ENCODE peak calls at places on chromosomes 11 and 22, in seven cellular contexts. E, H, J, R, S, B and C are unnamed samples.

GRCh38 chr11:2522636-2523255 is 77.9 kb downstream of the KCNQ1 start:
- DNase-seq in E (peak), H (no peak), J (no peak), R (no peak), S (peak), B (no peak), C (peak)

GRCh38 chr22:17086750-17087149 is 1.9 kb downstream of the IL17RA start:
- DNase-seq in E (peak), H (no peak), J (peak), R (no peak), S (no peak), B (no peak), C (no peak)

GRCh38 chr11:22341582-22341919 is 3.4 kb downstream of the SLC17A6 start:
- DNase-seq in E (no peak), H (no peak), J (no peak), R (no peak), S (no peak), B (no peak), C (no peak)

GRCh38 chr22:46908641-46909107 is 146.2 kb downstream of the TBC1D22A start:
- DNase-seq in E (no peak), H (no peak), J (no peak), R (no peak), S (no peak), B (no peak), C (peak)

GRCh38 chr11:124760806-124761205 is 1.3 kb downstream of the ESAM start:
- DNase-seq in E (no peak), H (no peak), J (no peak), R (no peak), S (no peak), B (no peak), C (no peak)

GRCh38 chr11:11843233-11843632 is 1.5 kb downstream of the USP47 start:
- DNase-seq in E (no peak), H (no peak), J (no peak), R (peak), S (no peak), B (peak), C (no peak)

GRCh38 chr22:39239561-39240423 is 5.0 kb downstream of the PDGFB start:
- DNase-seq in E (no peak), H (peak), J (no peak), R (peak), S (peak), B (no peak), C (no peak)

GRCh38 chr22:46054091-46054877 is 77.3 kb upstream of the WNT7B start:
- DNase-seq in E (peak), H (peak), J (peak), R (peak), S (peak), B (peak), C (peak)

GRCh38 chr11:18046116-18046777 is at the start of gene TPH1:
- DNase-seq in E (no peak), H (no peak), J (peak), R (peak), S (peak), B (peak), C (peak)

GRCh38 chr11:64207247-64208085 is 945 bp downstream of the FERMT3 start:
- DNase-seq in E (peak), H (no peak), J (peak), R (no peak), S (peak), B (peak), C (peak)